ENCODE peak calls at places on chromosomes 4 and X, in eight cellular contexts. D is CD8-positive, alpha-beta T cell; U is H9; S is suprapubic skin; E is HepG2; F is tibial nerve; J is heart right ventricle; Q is GM23248. A is an unnamed sample. For H3K9me3 and H3K4me1, the result is how much of the 10 kb centered on the place peaks cover.

GRCh38 chrX:24055043-24055356 is 244 bp downstream of the EIF2S3 start:
- DNase-seq in D (no peak), U (no peak), S (no peak), E (no peak), F (no peak), J (no peak), Q (no peak), A (no peak)

GRCh38 chrX:154019633-154020499 is at the start of gene IRAK1:
- DNase-seq in D (peak), U (no peak), S (no peak), E (no peak), F (no peak), J (peak), Q (peak), A (no peak)

GRCh38 chr4:184147858-184148799 is 69.5 kb downstream of the ENPP6 start:
- DNase-seq in D (no peak), U (no peak), S (no peak), E (no peak), F (no peak), J (no peak), Q (peak), A (no peak)

GRCh38 chr4:174532479-174532878 is 10.2 kb upstream of the HPGD start:
- DNase-seq in D (no peak), U (no peak), S (no peak), E (no peak), F (no peak), J (no peak), Q (no peak), A (no peak)

GRCh38 chrX:149521438-149521837 is 16.3 kb upstream of the IDS start:
- DNase-seq in D (no peak), U (no peak), S (no peak), E (no peak), F (no peak), J (no peak), Q (no peak), A (no peak)

GRCh38 chr4:10098770-10099139 is 17.8 kb downstream of the WDR1 start:
- DNase-seq in D (peak), U (no peak), S (no peak), E (no peak), F (no peak), J (no peak), Q (peak), A (no peak)

GRCh38 chrX:44306336-44306735 is 37.1 kb downstream of the EFHC2 start:
- DNase-seq in D (no peak), U (no peak), S (no peak), E (no peak), F (no peak), J (no peak), Q (no peak), A (no peak)

GRCh38 chrX:129622757-129623301 is 31.9 kb downstream of the APLN start:
- DNase-seq in D (no peak), U (peak), S (no peak), E (no peak), F (no peak), J (no peak), Q (no peak), A (peak)

GRCh38 chrX:27555514-27555913 is 34.6 kb upstream of the DCAF8L2 start:
- DNase-seq in D (no peak), U (no peak), S (no peak), E (peak), F (no peak), J (no peak), Q (peak), A (peak)

GRCh38 chr4:69594382-69594781 is 45.1 kb downstream of the UGT2A2 start:
- DNase-seq in D (no peak), U (no peak), S (no peak), E (peak), F (no peak), J (no peak), Q (no peak), A (no peak)

GRCh38 chrX:120015145-120016067 is 62.1 kb downstream of the RHOXF2B start:
- DNase-seq in D (no peak), U (peak), S (no peak), E (no peak), F (no peak), J (no peak), Q (peak), A (no peak)

GRCh38 chrX:110806145-110806544 is 10.5 kb upstream of the CHRDL1 start:
- DNase-seq in D (no peak), U (no peak), S (no peak), E (no peak), F (no peak), J (no peak), Q (peak), A (no peak)

GRCh38 chr4:41285202-41285876 is 28.6 kb downstream of the UCHL1 start:
- DNase-seq in D (no peak), U (no peak), S (no peak), E (no peak), F (no peak), J (no peak), Q (peak), A (no peak)

DNA sequence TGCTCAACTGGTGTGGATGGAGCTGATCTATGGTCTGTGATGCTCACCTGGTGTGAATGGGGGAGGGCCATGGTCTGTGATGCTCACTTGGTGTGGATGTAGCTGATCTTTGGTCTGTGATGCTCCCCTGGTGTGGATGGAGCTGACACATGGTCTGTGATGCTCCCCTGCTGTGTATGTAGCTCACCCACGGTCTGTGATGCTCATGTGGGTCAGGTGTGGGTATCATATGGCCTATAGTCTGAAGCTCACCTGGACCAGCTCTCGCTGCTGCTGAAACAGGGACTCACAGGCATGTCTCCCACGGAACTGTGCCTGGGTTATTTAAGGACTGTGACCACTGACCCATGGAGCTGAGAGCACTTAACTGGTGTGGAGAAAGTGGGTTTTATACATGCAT is 109.7 kb downstream of the CRLF2 start:
- DNase-seq in D (no peak), U (no peak), S (peak), E (no peak), F (no peak), J (no peak), Q (no peak), A (no peak)
- H3K9me3 ChIP-seq in D (under half), U (under half), S (under half), E (under half), F (under half), J (under half), Q (under half), A (under half)

DNA sequence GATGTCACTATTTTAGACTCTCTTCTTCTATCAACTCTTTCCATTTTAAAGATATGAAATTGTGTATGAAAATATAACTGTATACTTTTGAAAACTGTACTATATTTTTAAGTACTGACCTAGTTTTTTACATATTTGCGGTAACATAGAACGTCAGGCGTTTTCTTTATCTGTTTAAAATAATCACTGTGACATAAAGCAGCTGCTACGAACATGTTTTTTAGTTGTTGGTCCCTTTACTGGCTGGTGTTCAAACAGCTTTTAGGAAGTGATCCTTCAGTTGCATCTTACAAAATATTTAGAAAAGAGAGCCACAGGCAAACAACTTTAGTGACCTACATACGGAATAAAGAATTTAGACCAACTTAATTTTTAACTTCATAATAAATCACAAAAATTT is 73.1 kb downstream of the METTL14 start:
- DNase-seq in D (no peak), U (no peak), S (no peak), E (no peak), F (no peak), J (no peak), Q (no peak), A (no peak)
- H3K4me1 ChIP-seq in D (under half), U (under half), S (half or more), E (under half), F (half or more), J (half or more), Q (half or more), A (under half)

GRCh38 chrX:145727476-145727875 is 90.2 kb upstream of the SLITRK2 start:
- DNase-seq in D (no peak), U (no peak), S (no peak), E (no peak), F (no peak), J (no peak), Q (no peak), A (no peak)

GRCh38 chrX:145735036-145735435 is 82.6 kb upstream of the SLITRK2 start:
- DNase-seq in D (no peak), U (no peak), S (no peak), E (no peak), F (no peak), J (no peak), Q (no peak), A (no peak)

GRCh38 chrX:145729635-145730034 is 88.0 kb upstream of the SLITRK2 start:
- DNase-seq in D (no peak), U (no peak), S (no peak), E (no peak), F (no peak), J (no peak), Q (no peak), A (no peak)
- H3K9me3 ChIP-seq in D (under half), U (under half), S (under half), E (under half), F (under half), J (under half), Q (under half), A (under half)

GRCh38 chr4:8131826-8132225 is 26.8 kb downstream of the ABLIM2 start:
- DNase-seq in D (no peak), U (no peak), S (no peak), E (no peak), F (no peak), J (no peak), Q (no peak), A (no peak)
- H3K4me1 ChIP-seq in D (under half), U (under half), S (under half), E (under half), F (under half), J (under half), Q (under half), A (under half)

DNA sequence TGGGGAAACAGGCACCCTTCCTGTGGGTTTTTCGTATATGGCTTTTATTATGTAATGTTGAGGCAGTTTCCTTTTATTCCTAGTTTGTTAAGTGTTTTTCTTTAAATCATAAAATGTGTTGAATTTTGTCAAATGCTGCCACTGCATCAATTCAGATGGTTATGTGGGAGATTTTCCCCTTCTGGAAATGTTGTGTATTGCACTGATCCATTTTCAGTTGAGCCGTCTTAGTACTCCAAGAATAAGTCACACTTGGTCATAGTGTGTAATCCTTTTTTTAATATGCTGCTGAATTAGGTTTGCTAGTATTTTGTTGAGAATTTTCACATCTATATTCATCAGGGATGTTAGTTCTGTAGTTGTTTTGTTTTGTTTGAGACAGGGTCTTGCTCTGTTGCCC is 9.5 kb upstream of the CTBP1 start:
- DNase-seq in D (no peak), U (no peak), S (no peak), E (no peak), F (no peak), J (no peak), Q (no peak), A (no peak)
- H3K9me3 ChIP-seq in D (under half), U (under half), S (under half), E (under half), F (under half), J (under half), Q (under half), A (under half)